ENCODE peak calls at places on chromosomes 5 and 9, in six cellular contexts. M is NCI-H446, R is EL, D is GM03348, Q is Caco-2, C is GM10248. L is an unnamed sample.

GRCh38 chr5:135830384-135831275 is 3.8 kb upstream of the SLC25A48 start:
- DNase-seq in M (no peak), R (no peak), D (peak; percentile 2), Q (no peak), C (no peak), L (no peak)

GRCh38 chr9:124420991-124421543 is 5.8 kb upstream of the PSMB7 start:
- DNase-seq in M (peak; percentile 6), R (no peak), D (no peak), Q (no peak), C (no peak), L (no peak)

GRCh38 chr5:131224387-131225191 is 39.3 kb upstream of the CDC42SE2 start:
- DNase-seq in M (no peak), R (no peak), D (no peak), Q (no peak), C (peak; percentile 61), L (no peak)

GRCh38 chr5:126450388-126450787 is 27.2 kb downstream of the GRAMD2B start:
- DNase-seq in M (no peak), R (no peak), D (no peak), Q (no peak), C (peak; percentile 38), L (peak; percentile 21)

GRCh38 chr9:115144706-115145105 is 26.7 kb upstream of the TNC start:
- DNase-seq in M (no peak), R (peak; percentile 39), D (no peak), Q (no peak), C (no peak), L (no peak)

GRCh38 chr9:14278291-14278721 is 35.6 kb downstream of the NFIB start:
- DNase-seq in M (no peak), R (peak; percentile 81), D (peak; percentile 43), Q (no peak), C (no peak), L (peak; percentile 95)

GRCh38 chr9:120366646-120367019 is 213.3 kb downstream of the CDK5RAP2 start:
- DNase-seq in M (no peak), R (peak; percentile 98), D (peak; percentile 90), Q (peak; percentile 85), C (no peak), L (peak; percentile 79)

GRCh38 chr9:16257604-16258003 is 612.9 kb downstream of the BNC2 start:
- DNase-seq in M (no peak), R (no peak), D (peak; percentile 60), Q (no peak), C (no peak), L (no peak)

L was measured in fibroblast of lung.